ENCODE peak calls at places on chromosomes 13 and 19, in nine cellular contexts. One of them, this sample, is unnamed.
A peak's percentile ranks its signal among the peaks of the same experiment; 100 is the strongest.

GRCh38 chr19:11942843-11943108 is 17.9 kb downstream of the ZNF700 start:
- DNase-seq in tibial nerve: no peak
- DNase-seq in right lobe of liver: no peak
- DNase-seq in endothelial cell of umbilical vein: no peak
- DNase-seq in adrenal gland: no peak
- DNase-seq in hepatocyte: no peak
- DNase-seq in pancreas: no peak
- DNase-seq in cardiac muscle cell: no peak
- DNase-seq in esophagus squamous epithelium: no peak
- DNase-seq in this sample: no peak

GRCh38 chr19:40741527-40742390 is 8.5 kb downstream of the ACTMAP start:
- DNase-seq in adrenal gland: no peak
- DNase-seq in cardiac muscle cell: no peak
- DNase-seq in hepatocyte: no peak
- DNase-seq in esophagus squamous epithelium: no peak
- DNase-seq in right lobe of liver: no peak
- DNase-seq in endothelial cell of umbilical vein: no peak
- DNase-seq in tibial nerve: no peak
- DNase-seq in pancreas: no peak
- DNase-seq in this sample: no peak

GRCh38 chr19:46115396-46116109 is 8.9 kb downstream of the IGFL3 start:
- DNase-seq in adrenal gland: no peak
- DNase-seq in cardiac muscle cell: no peak
- DNase-seq in pancreas: no peak
- DNase-seq in esophagus squamous epithelium: no peak
- DNase-seq in hepatocyte: peak; percentile 27
- DNase-seq in right lobe of liver: no peak
- DNase-seq in endothelial cell of umbilical vein: no peak
- DNase-seq in tibial nerve: no peak
- DNase-seq in this sample: no peak

GRCh38 chr19:48746738-48747575 is at the start of gene IZUMO1:
- DNase-seq in adrenal gland: peak; percentile 76
- DNase-seq in cardiac muscle cell: peak; percentile 82
- DNase-seq in pancreas: peak; percentile 77
- DNase-seq in right lobe of liver: peak; percentile 76
- DNase-seq in hepatocyte: peak; percentile 91
- DNase-seq in tibial nerve: peak; percentile 63
- DNase-seq in esophagus squamous epithelium: no peak
- DNase-seq in endothelial cell of umbilical vein: peak; percentile 95
- DNase-seq in this sample: peak; percentile 73

GRCh38 chr13:110405597-110406450 is 98.7 kb downstream of the COL4A2 start:
- DNase-seq in endothelial cell of umbilical vein: no peak
- DNase-seq in right lobe of liver: no peak
- DNase-seq in pancreas: no peak
- DNase-seq in hepatocyte: no peak
- DNase-seq in cardiac muscle cell: no peak
- DNase-seq in esophagus squamous epithelium: no peak
- DNase-seq in adrenal gland: no peak
- DNase-seq in tibial nerve: no peak
- DNase-seq in this sample: no peak

GRCh38 chr19:50564229-50565105 is 3.8 kb downstream of the LRRC4B start:
- DNase-seq in right lobe of liver: no peak
- DNase-seq in cardiac muscle cell: no peak
- DNase-seq in esophagus squamous epithelium: no peak
- DNase-seq in pancreas: no peak
- DNase-seq in tibial nerve: no peak
- DNase-seq in hepatocyte: no peak
- DNase-seq in endothelial cell of umbilical vein: no peak
- DNase-seq in adrenal gland: no peak
- DNase-seq in this sample: no peak

GRCh38 chr13:92390217-92390616 is 836.4 kb upstream of the GPC6 start:
- DNase-seq in esophagus squamous epithelium: no peak
- DNase-seq in right lobe of liver: no peak
- DNase-seq in adrenal gland: no peak
- DNase-seq in hepatocyte: peak; percentile 8
- DNase-seq in pancreas: no peak
- DNase-seq in endothelial cell of umbilical vein: no peak
- DNase-seq in tibial nerve: no peak
- DNase-seq in cardiac muscle cell: no peak
- DNase-seq in this sample: no peak

GRCh38 chr13:89627991-89628390 is 1719.5 kb upstream of the MIR17HG start:
- DNase-seq in pancreas: no peak
- DNase-seq in endothelial cell of umbilical vein: no peak
- DNase-seq in hepatocyte: no peak
- DNase-seq in tibial nerve: no peak
- DNase-seq in right lobe of liver: no peak
- DNase-seq in cardiac muscle cell: no peak
- DNase-seq in adrenal gland: no peak
- DNase-seq in esophagus squamous epithelium: no peak
- DNase-seq in this sample: no peak

GRCh38 chr13:113052971-113053370 is 52.6 kb upstream of the F7 start:
- DNase-seq in right lobe of liver: no peak
- DNase-seq in tibial nerve: no peak
- DNase-seq in pancreas: peak; percentile 39
- DNase-seq in cardiac muscle cell: no peak
- DNase-seq in esophagus squamous epithelium: no peak
- DNase-seq in hepatocyte: no peak
- DNase-seq in adrenal gland: no peak
- DNase-seq in endothelial cell of umbilical vein: no peak
- DNase-seq in this sample: peak; percentile 44

GRCh38 chr19:6736917-6737283 is 480 bp downstream of the GPR108 start:
- DNase-seq in endothelial cell of umbilical vein: no peak
- DNase-seq in tibial nerve: no peak
- DNase-seq in hepatocyte: no peak
- DNase-seq in adrenal gland: no peak
- DNase-seq in cardiac muscle cell: no peak
- DNase-seq in right lobe of liver: peak; percentile 30
- DNase-seq in pancreas: no peak
- DNase-seq in esophagus squamous epithelium: no peak
- DNase-seq in this sample: no peak

GRCh38 chr13:93771229-93771628 is 544.6 kb downstream of the GPC6 start:
- DNase-seq in esophagus squamous epithelium: no peak
- DNase-seq in hepatocyte: no peak
- DNase-seq in cardiac muscle cell: no peak
- DNase-seq in endothelial cell of umbilical vein: no peak
- DNase-seq in pancreas: no peak
- DNase-seq in right lobe of liver: no peak
- DNase-seq in tibial nerve: no peak
- DNase-seq in adrenal gland: no peak
- DNase-seq in this sample: no peak

GRCh38 chr19:3801412-3802096 is 15.4 kb upstream of the MATK start:
- DNase-seq in pancreas: no peak
- DNase-seq in adrenal gland: no peak
- DNase-seq in hepatocyte: no peak
- DNase-seq in endothelial cell of umbilical vein: no peak
- DNase-seq in esophagus squamous epithelium: no peak
- DNase-seq in tibial nerve: no peak
- DNase-seq in right lobe of liver: peak; percentile 55
- DNase-seq in cardiac muscle cell: peak; percentile 32
- DNase-seq in this sample: no peak

GRCh38 chr13:97781891-97782305 is 171.6 kb upstream of the IPO5 start:
- DNase-seq in tibial nerve: peak; percentile 34
- DNase-seq in right lobe of liver: no peak
- DNase-seq in adrenal gland: no peak
- DNase-seq in endothelial cell of umbilical vein: no peak
- DNase-seq in hepatocyte: no peak
- DNase-seq in esophagus squamous epithelium: no peak
- DNase-seq in cardiac muscle cell: no peak
- DNase-seq in pancreas: no peak
- DNase-seq in this sample: no peak

GRCh38 chr13:91305652-91306051 is 41.8 kb upstream of the MIR17HG start:
- DNase-seq in esophagus squamous epithelium: no peak
- DNase-seq in endothelial cell of umbilical vein: no peak
- DNase-seq in right lobe of liver: no peak
- DNase-seq in tibial nerve: no peak
- DNase-seq in cardiac muscle cell: no peak
- DNase-seq in hepatocyte: no peak
- DNase-seq in pancreas: no peak
- DNase-seq in adrenal gland: no peak
- DNase-seq in this sample: no peak

GRCh38 chr13:101289764-101290163 is 126.5 kb downstream of the NALCN start:
- DNase-seq in right lobe of liver: no peak
- DNase-seq in tibial nerve: no peak
- DNase-seq in esophagus squamous epithelium: no peak
- DNase-seq in endothelial cell of umbilical vein: peak; percentile 16
- DNase-seq in pancreas: no peak
- DNase-seq in cardiac muscle cell: peak; percentile 73
- DNase-seq in hepatocyte: peak; percentile 64
- DNase-seq in adrenal gland: peak; percentile 42
- DNase-seq in this sample: peak; percentile 82

GRCh38 chr19:49808762-49809154 is 4.3 kb downstream of the FUZ start:
- DNase-seq in cardiac muscle cell: peak; percentile 97
- DNase-seq in adrenal gland: peak; percentile 98
- DNase-seq in hepatocyte: peak; percentile 96
- DNase-seq in tibial nerve: peak; percentile 97
- DNase-seq in esophagus squamous epithelium: peak; percentile 50
- DNase-seq in right lobe of liver: peak; percentile 97
- DNase-seq in endothelial cell of umbilical vein: peak; percentile 85
- DNase-seq in pancreas: peak; percentile 98
- DNase-seq in this sample: peak; percentile 91

GRCh38 chr19:8338835-8339234 is 4.2 kb downstream of the KANK3 start:
- DNase-seq in tibial nerve: no peak
- DNase-seq in adrenal gland: no peak
- DNase-seq in hepatocyte: no peak
- DNase-seq in pancreas: no peak
- DNase-seq in cardiac muscle cell: no peak
- DNase-seq in right lobe of liver: no peak
- DNase-seq in esophagus squamous epithelium: no peak
- DNase-seq in endothelial cell of umbilical vein: no peak
- DNase-seq in this sample: no peak

GRCh38 chr19:8340341-8341096 is 2.5 kb downstream of the KANK3 start:
- DNase-seq in endothelial cell of umbilical vein: peak; percentile 94
- DNase-seq in adrenal gland: peak; percentile 41
- DNase-seq in right lobe of liver: peak; percentile 73
- DNase-seq in tibial nerve: no peak
- DNase-seq in cardiac muscle cell: no peak
- DNase-seq in pancreas: no peak
- DNase-seq in esophagus squamous epithelium: no peak
- DNase-seq in hepatocyte: no peak
- DNase-seq in this sample: no peak

GRCh38 chr19:8342316-8342683 is 762 bp downstream of the KANK3 start:
- DNase-seq in esophagus squamous epithelium: no peak
- DNase-seq in hepatocyte: no peak
- DNase-seq in adrenal gland: no peak
- DNase-seq in endothelial cell of umbilical vein: no peak
- DNase-seq in pancreas: no peak
- DNase-seq in cardiac muscle cell: no peak
- DNase-seq in right lobe of liver: no peak
- DNase-seq in tibial nerve: no peak
- DNase-seq in this sample: no peak

GRCh38 chr19:8343483-8343844 is 402 bp upstream of the KANK3 start:
- DNase-seq in hepatocyte: no peak
- DNase-seq in esophagus squamous epithelium: no peak
- DNase-seq in tibial nerve: no peak
- DNase-seq in right lobe of liver: no peak
- DNase-seq in pancreas: no peak
- DNase-seq in endothelial cell of umbilical vein: no peak
- DNase-seq in adrenal gland: no peak
- DNase-seq in cardiac muscle cell: no peak
- DNase-seq in this sample: no peak

GRCh38 chr19:8342684-8343482 is at the start of gene KANK3:
- DNase-seq in hepatocyte: peak; percentile 94
- DNase-seq in right lobe of liver: peak; percentile 99
- DNase-seq in esophagus squamous epithelium: peak; percentile 65
- DNase-seq in tibial nerve: peak; percentile 85
- DNase-seq in cardiac muscle cell: peak; percentile 95
- DNase-seq in pancreas: peak; percentile 93
- DNase-seq in adrenal gland: peak; percentile 97
- DNase-seq in endothelial cell of umbilical vein: peak; percentile 94
- DNase-seq in this sample: peak; percentile 89
- TF ChIP-seq CTCF in hepatocyte: no peak
- TF ChIP-seq CTCF in right lobe of liver: no peak
- TF ChIP-seq CTCF in esophagus squamous epithelium: no peak
- TF ChIP-seq CTCF in tibial nerve: no peak
- TF ChIP-seq CTCF in cardiac muscle cell: no peak
- TF ChIP-seq CTCF in pancreas: no peak
- TF ChIP-seq CTCF in adrenal gland: no peak
- TF ChIP-seq CTCF in endothelial cell of umbilical vein: no peak
- TF ChIP-seq CTCF in this sample: no peak

GRCh38 chr19:19211499-19212432 is at the start of gene NCAN:
- DNase-seq in endothelial cell of umbilical vein: no peak
- DNase-seq in hepatocyte: no peak
- DNase-seq in right lobe of liver: no peak
- DNase-seq in adrenal gland: no peak
- DNase-seq in esophagus squamous epithelium: no peak
- DNase-seq in pancreas: no peak
- DNase-seq in cardiac muscle cell: peak; percentile 65
- DNase-seq in tibial nerve: no peak
- DNase-seq in this sample: peak; percentile 53
- H3K4me3 ChIP-seq in endothelial cell of umbilical vein: no peak within 1 kb of the TSS
- H3K4me3 ChIP-seq in hepatocyte: no peak within 1 kb of the TSS
- H3K4me3 ChIP-seq in right lobe of liver: no peak within 1 kb of the TSS
- H3K4me3 ChIP-seq in adrenal gland: no peak within 1 kb of the TSS
- H3K4me3 ChIP-seq in esophagus squamous epithelium: no peak within 1 kb of the TSS
- H3K4me3 ChIP-seq in pancreas: no peak within 1 kb of the TSS
- H3K4me3 ChIP-seq in cardiac muscle cell: no peak within 1 kb of the TSS
- H3K4me3 ChIP-seq in tibial nerve: no peak within 1 kb of the TSS
- H3K4me3 ChIP-seq in this sample: peak within 1 kb of the TSS; percentile 62

DNA sequence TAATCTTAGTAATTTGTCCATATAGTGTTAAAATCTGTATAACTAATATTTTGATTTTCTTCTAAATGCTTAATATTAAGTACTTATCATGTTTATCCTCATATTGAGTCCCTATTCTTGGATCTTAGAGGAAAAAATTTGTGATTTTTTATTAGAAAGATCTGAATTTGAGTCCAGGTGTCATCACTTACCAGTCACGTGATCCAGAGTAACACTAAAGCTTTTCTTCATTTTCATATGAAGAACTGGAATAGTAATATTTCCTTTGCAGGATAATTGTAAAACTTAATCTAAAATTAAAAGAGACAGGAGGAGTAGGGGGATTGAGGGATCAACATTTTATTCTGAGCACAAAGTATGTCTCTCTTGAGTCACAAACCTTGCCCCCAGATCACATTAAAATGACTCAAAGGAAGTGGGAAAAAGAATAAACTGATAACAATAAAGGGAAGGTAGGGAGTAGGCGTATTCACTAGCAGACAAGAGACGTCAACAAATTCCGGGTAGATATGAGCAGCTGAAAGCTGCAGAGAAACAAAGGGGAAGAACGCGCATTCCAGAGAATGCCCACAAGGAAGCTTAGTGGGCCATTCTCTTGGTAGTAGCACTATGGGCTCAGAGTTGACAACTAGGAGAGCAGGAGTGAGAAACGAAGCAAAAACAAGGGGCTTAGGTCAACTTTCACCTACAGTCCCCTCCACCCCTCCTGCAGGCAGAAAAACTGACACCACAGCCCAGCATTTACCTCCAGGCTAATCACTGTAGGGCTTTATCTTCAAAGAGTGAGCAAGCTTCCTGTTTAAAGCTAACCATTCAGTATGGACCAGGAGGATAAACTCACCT is 123.1 kb downstream of the SPRY2 start:
- DNase-seq in cardiac muscle cell: no peak
- DNase-seq in hepatocyte: no peak
- DNase-seq in tibial nerve: no peak
- DNase-seq in pancreas: no peak
- DNase-seq in endothelial cell of umbilical vein: peak; percentile 82
- DNase-seq in right lobe of liver: no peak
- DNase-seq in adrenal gland: no peak
- DNase-seq in esophagus squamous epithelium: no peak
- DNase-seq in this sample: no peak
- H3K27ac ChIP-seq in cardiac muscle cell: no peak overlapping the region
- H3K27ac ChIP-seq in hepatocyte: peak overlapping the region; percentile 24
- H3K27ac ChIP-seq in tibial nerve: no peak overlapping the region
- H3K27ac ChIP-seq in pancreas: no peak overlapping the region
- H3K27ac ChIP-seq in endothelial cell of umbilical vein: peak overlapping the region; percentile 85
- H3K27ac ChIP-seq in right lobe of liver: no peak overlapping the region
- H3K27ac ChIP-seq in adrenal gland: no peak overlapping the region
- H3K27ac ChIP-seq in esophagus squamous epithelium: no peak overlapping the region
- H3K27ac ChIP-seq in this sample: no peak overlapping the region

GRCh38 chr19:41753159-41753558 is 2.2 kb upstream of the CEACAM6 start:
- DNase-seq in tibial nerve: peak; percentile 7
- DNase-seq in hepatocyte: peak; percentile 31
- DNase-seq in esophagus squamous epithelium: no peak
- DNase-seq in pancreas: peak; percentile 88
- DNase-seq in adrenal gland: no peak
- DNase-seq in endothelial cell of umbilical vein: peak; percentile 18
- DNase-seq in right lobe of liver: peak; percentile 56
- DNase-seq in cardiac muscle cell: no peak
- DNase-seq in this sample: no peak
- TF ChIP-seq CTCF in tibial nerve: no peak
- TF ChIP-seq CTCF in hepatocyte: peak; percentile 34
- TF ChIP-seq CTCF in esophagus squamous epithelium: peak; percentile 83
- TF ChIP-seq CTCF in pancreas: peak; percentile 80
- TF ChIP-seq CTCF in adrenal gland: peak; percentile 34
- TF ChIP-seq CTCF in endothelial cell of umbilical vein: peak; percentile 76
- TF ChIP-seq CTCF in right lobe of liver: peak; percentile 71
- TF ChIP-seq CTCF in cardiac muscle cell: peak; percentile 73
- TF ChIP-seq CTCF in this sample: peak; percentile 66